ENCODE peak calls at places on chromosome 6, in five cellular contexts. C is mesenchymal stem cell, P is PC-3, E is neuronal stem cell, U is HCT116. W is an unnamed sample.

GRCh38 chr6:52493669-52494068 is 73.5 kb downstream of the EFHC1 start:
- DNase-seq in C (no peak), P (no peak), E (no peak), U (no peak), W (no peak)

GRCh38 chr6:118758942-118759341 is 107.6 kb upstream of the CEP85L start:
- DNase-seq in C (no peak), P (no peak), E (no peak), U (no peak), W (no peak)

GRCh38 chr6:32045811-32046449 is 7.7 kb downstream of the CYP21A2 start:
- DNase-seq in C (peak; percentile 28), P (no peak), E (no peak), U (no peak), W (no peak)

GRCh38 chr6:163398104-163398503 is 16.4 kb upstream of the QKI start:
- DNase-seq in C (peak; percentile 29), P (no peak), E (no peak), U (no peak), W (no peak)

GRCh38 chr6:53398541-53399344 is 50.0 kb upstream of the ELOVL5 start:
- DNase-seq in C (no peak), P (peak; percentile 62), E (no peak), U (no peak), W (no peak)

GRCh38 chr6:39752835-39753744 is 27.9 kb upstream of the KIF6 start:
- DNase-seq in C (no peak), P (no peak), E (no peak), U (no peak), W (no peak)

GRCh38 chr6:42689371-42689770 is 33.0 kb downstream of the PRPH2 start:
- DNase-seq in C (no peak), P (no peak), E (no peak), U (no peak), W (no peak)

GRCh38 chr6:44627091-44627878 is 239.8 kb downstream of the CDC5L start:
- DNase-seq in C (no peak), P (no peak), E (no peak), U (no peak), W (no peak)

GRCh38 chr6:2611092-2611491 is 139.6 kb downstream of the MYLK4 start:
- DNase-seq in C (no peak), P (peak; percentile 61), E (no peak), U (no peak), W (peak; percentile 44)

GRCh38 chr6:65680232-65680631 is 26.8 kb downstream of the EYS start:
- DNase-seq in C (no peak), P (no peak), E (no peak), U (no peak), W (no peak)

GRCh38 chr6:7237653-7238190 is 75.3 kb downstream of the SSR1 start:
- DNase-seq in C (no peak), P (no peak), E (no peak), U (no peak), W (peak; percentile 42)

GRCh38 chr6:29685718-29686326 is 4.9 kb upstream of the ZFP57 start:
- DNase-seq in C (no peak), P (no peak), E (peak; percentile 33), U (no peak), W (no peak)

GRCh38 chr6:151060742-151061100 is 179.0 kb upstream of the AKAP12 start:
- DNase-seq in C (peak; percentile 56), P (no peak), E (no peak), U (no peak), W (peak; percentile 68)

GRCh38 chr6:7747433-7747832 is 21.5 kb downstream of the BMP6 start:
- DNase-seq in C (no peak), P (no peak), E (no peak), U (no peak), W (no peak)

GRCh38 chr6:145948328-145948727 is 15.8 kb downstream of the SHPRH start:
- DNase-seq in C (peak; percentile 12), P (peak; percentile 52), E (no peak), U (no peak), W (peak; percentile 35)

DNA sequence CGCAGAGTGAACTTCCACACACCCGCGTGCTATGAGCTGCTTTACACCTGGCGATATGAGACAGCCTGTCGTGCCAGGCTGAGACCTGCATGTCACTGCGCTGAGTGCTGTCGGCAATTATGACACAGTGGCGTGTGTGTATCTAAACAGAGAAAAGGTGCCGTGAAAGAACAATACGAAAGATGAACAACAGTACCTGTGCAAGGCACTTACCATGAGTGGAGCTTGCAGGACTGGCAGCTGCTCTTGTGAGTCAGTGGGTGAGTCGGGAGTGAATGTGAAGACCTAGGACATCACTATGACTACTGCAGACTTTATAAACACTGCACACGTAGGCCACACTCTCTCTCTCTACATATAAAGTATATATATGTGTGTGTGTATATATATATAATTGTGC is 68.5 kb upstream of the DUSP22 start:
- DNase-seq in C (peak; percentile 33), P (peak; percentile 73), E (no peak), U (no peak), W (peak; percentile 47)
- H3K9ac ChIP-seq in C (peak overlapping the region; percentile 48), P (no peak overlapping the region), E (no peak overlapping the region), U (no peak overlapping the region), W (no peak overlapping the region)

GRCh38 chr6:9481292-9482029 is 933.4 kb downstream of the TFAP2A start:
- DNase-seq in C (peak; percentile 82), P (peak; percentile 62), E (no peak), U (peak; percentile 50), W (peak; percentile 53)

GRCh38 chr6:9484686-9485085 is 930.2 kb downstream of the TFAP2A start:
- DNase-seq in C (no peak), P (no peak), E (no peak), U (no peak), W (no peak)

GRCh38 chr6:9485992-9486391 is 928.9 kb downstream of the TFAP2A start:
- DNase-seq in C (no peak), P (no peak), E (no peak), U (no peak), W (no peak)

GRCh38 chr6:9484091-9484490 is 930.8 kb downstream of the TFAP2A start:
- DNase-seq in C (no peak), P (no peak), E (no peak), U (no peak), W (peak; percentile 14)

DNA sequence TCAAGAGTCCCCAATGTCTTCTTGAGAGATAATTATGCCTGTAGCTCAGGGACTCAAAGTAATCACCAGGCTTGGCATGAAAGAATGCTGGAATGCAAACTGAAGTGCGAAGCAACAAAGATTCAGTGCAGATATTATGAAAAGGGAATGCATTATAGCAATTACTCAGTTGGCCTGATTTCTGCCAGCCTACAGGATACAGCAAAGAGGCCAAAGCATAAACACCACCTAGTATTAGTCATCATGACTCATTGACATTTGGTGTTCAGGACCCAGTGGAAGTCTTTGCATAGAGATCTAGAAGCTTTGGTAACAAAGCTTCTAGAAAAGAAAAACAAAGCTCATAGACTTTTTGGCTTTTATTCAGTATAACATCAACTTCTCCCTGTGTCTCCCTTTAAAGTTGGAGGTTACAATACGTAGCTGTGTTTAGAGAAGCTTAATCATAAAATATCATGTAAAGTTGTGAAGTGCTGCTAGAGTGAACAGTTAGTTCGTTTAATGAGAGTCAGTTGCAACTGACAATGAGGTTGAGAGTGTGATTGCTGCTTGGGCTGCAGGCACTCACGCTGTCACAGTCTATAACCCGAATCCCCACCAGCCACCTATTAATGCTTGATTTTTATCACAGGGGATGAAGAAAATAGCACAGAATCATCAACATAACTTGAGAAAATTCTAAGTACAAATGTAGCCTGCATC is 932.7 kb downstream of the TFAP2A start:
- DNase-seq in C (peak; percentile 95), P (peak; percentile 92), E (no peak), U (peak; percentile 78), W (peak; percentile 92)
- H3K4me1 ChIP-seq in C (peaks cover 2% of the 10 kb centered on the region), P (peaks cover 30% of the 10 kb centered on the region), E (peaks cover 3% of the 10 kb centered on the region), U (peaks cover 25% of the 10 kb centered on the region), W (peaks cover 5% of the 10 kb centered on the region)

GRCh38 chr6:111573892-111574800 is 31.5 kb downstream of the TRAF3IP2 start:
- DNase-seq in C (peak; percentile 88), P (peak; percentile 32), E (no peak), U (no peak), W (peak; percentile 93)
- H3K9ac ChIP-seq in C (peak overlapping the region; percentile 65), P (no peak overlapping the region), E (no peak overlapping the region), U (no peak overlapping the region), W (no peak overlapping the region)

GRCh38 chr6:18390476-18390875 is 3.3 kb downstream of the RNF144B start:
- DNase-seq in C (no peak), P (no peak), E (no peak), U (no peak), W (peak; percentile 44)

GRCh38 chr6:18389479-18389878 is 2.3 kb downstream of the RNF144B start:
- DNase-seq in C (no peak), P (peak; percentile 16), E (no peak), U (no peak), W (peak; percentile 53)

GRCh38 chr6:18387061-18387721 is at the start of gene RNF144B:
- DNase-seq in C (peak; percentile 72), P (peak; percentile 94), E (peak; percentile 65), U (peak; percentile 69), W (peak; percentile 73)

GRCh38 chr6:18388252-18388651 is 1.1 kb downstream of the RNF144B start:
- DNase-seq in C (no peak), P (peak; percentile 11), E (no peak), U (no peak), W (peak; percentile 26)

GRCh38 chr6:18388942-18389341 is 1.8 kb downstream of the RNF144B start:
- DNase-seq in C (peak; percentile 31), P (peak; percentile 90), E (no peak), U (no peak), W (peak; percentile 66)
- H3K4me1 ChIP-seq in C (no peaks in the 10 kb centered on the region), P (peaks cover 33% of the 10 kb centered on the region), E (no peaks in the 10 kb centered on the region), U (peaks cover 14% of the 10 kb centered on the region), W (peaks cover 8% of the 10 kb centered on the region)

GRCh38 chr6:10531942-10532341 is 10.8 kb downstream of the GCNT2 start:
- DNase-seq in C (no peak), P (no peak), E (no peak), U (no peak), W (no peak)

GRCh38 chr6:10531513-10531912 is 10.4 kb downstream of the GCNT2 start:
- DNase-seq in C (no peak), P (no peak), E (no peak), U (no peak), W (no peak)

GRCh38 chr6:10532392-10532791 is 11.2 kb downstream of the GCNT2 start:
- DNase-seq in C (no peak), P (no peak), E (no peak), U (no peak), W (no peak)

GRCh38 chr6:10535198-10535597 is 14.0 kb downstream of the GCNT2 start:
- DNase-seq in C (no peak), P (no peak), E (no peak), U (no peak), W (no peak)

DNA sequence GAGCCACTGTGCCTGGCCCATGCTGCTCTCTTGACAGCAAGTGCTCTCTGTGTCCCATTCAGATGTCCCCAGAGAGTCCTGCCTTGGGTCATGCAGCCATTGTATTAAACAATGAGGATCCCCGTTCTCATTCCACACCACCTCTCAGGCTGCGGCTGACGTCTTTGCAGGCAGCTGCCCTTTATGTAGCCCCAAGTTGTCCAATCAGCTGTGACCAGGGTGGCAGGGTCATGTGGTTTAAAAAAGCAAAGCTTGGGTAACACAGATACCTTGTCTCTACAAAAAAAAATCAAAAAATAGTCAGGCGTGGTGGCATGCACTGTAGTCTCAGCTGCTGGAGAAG is 13.2 kb downstream of the GCNT2 start:
- DNase-seq in C (no peak), P (no peak), E (no peak), U (no peak), W (no peak)
- H3K9ac ChIP-seq in C (no peak overlapping the region), P (no peak overlapping the region), E (no peak overlapping the region), U (no peak overlapping the region), W (no peak overlapping the region)

W was measured in fibroblast of lung.